ENCODE peak calls at places on chromosomes 3 and 15, in seven cellular contexts. P, U, R, M, N, V and J are unnamed samples.

GRCh38 chr3:39804951-39805350 is 4.5 kb upstream of the MYRIP start:
- DNase-seq in P (no peak), U (no peak), R (no peak), M (no peak), N (no peak), V (no peak), J (no peak)

GRCh38 chr3:192879346-192880031 is 38.2 kb downstream of the MB21D2 start:
- DNase-seq in P (no peak), U (no peak), R (no peak), M (no peak), N (peak; percentile 94), V (no peak), J (no peak)

GRCh38 chr3:58062469-58062868 is 54.2 kb downstream of the FLNB start:
- DNase-seq in P (no peak), U (no peak), R (no peak), M (no peak), N (no peak), V (no peak), J (no peak)

GRCh38 chr15:60804986-60805949 is 326.3 kb upstream of the ICE2 start:
- DNase-seq in P (no peak), U (no peak), R (no peak), M (no peak), N (no peak), V (no peak), J (no peak)

GRCh38 chr3:170528731-170529130 is 57.1 kb downstream of the SLC7A14 start:
- DNase-seq in P (no peak), U (no peak), R (no peak), M (no peak), N (no peak), V (no peak), J (no peak)

GRCh38 chr3:193701896-193702644 is 109.1 kb downstream of the OPA1 start:
- DNase-seq in P (no peak), U (no peak), R (no peak), M (no peak), N (no peak), V (no peak), J (peak; percentile 30)

GRCh38 chr15:42273900-42274692 is 863 bp upstream of the TMEM87A start:
- DNase-seq in P (peak; percentile 83), U (peak; percentile 49), R (no peak), M (peak; percentile 70), N (no peak), V (peak; percentile 82), J (peak; percentile 33)

GRCh38 chr3:102225407-102226132 is 209.2 kb upstream of the ZPLD1 start:
- DNase-seq in P (no peak), U (peak; percentile 18), R (no peak), M (no peak), N (peak; percentile 53), V (no peak), J (peak; percentile 29)

GRCh38 chr3:137792633-137793271 is 28.6 kb downstream of the SOX14 start:
- DNase-seq in P (no peak), U (no peak), R (no peak), M (peak; percentile 62), N (peak; percentile 6), V (no peak), J (peak; percentile 23)

GRCh38 chr3:11582123-11582968 is 61.4 kb downstream of the VGLL4 start:
- DNase-seq in P (no peak), U (peak; percentile 71), R (no peak), M (no peak), N (peak; percentile 80), V (peak; percentile 81), J (no peak)

GRCh38 chr3:11481561-11481960 is 162.2 kb downstream of the VGLL4 start:
- DNase-seq in P (no peak), U (no peak), R (no peak), M (no peak), N (no peak), V (no peak), J (no peak)

GRCh38 chr3:12294885-12295580 is 6.2 kb downstream of the PPARG start:
- DNase-seq in P (no peak), U (no peak), R (no peak), M (no peak), N (no peak), V (no peak), J (no peak)

GRCh38 chr15:39232512-39232911 is 348.4 kb upstream of the THBS1 start:
- DNase-seq in P (no peak), U (no peak), R (no peak), M (no peak), N (no peak), V (no peak), J (no peak)

GRCh38 chr3:72606005-72606800 is 242.0 kb downstream of the SHQ1 start:
- DNase-seq in P (no peak), U (no peak), R (no peak), M (peak; percentile 74), N (no peak), V (no peak), J (no peak)

GRCh38 chr3:156449712-156450574 is 105.0 kb downstream of the SSR3 start:
- DNase-seq in P (no peak), U (peak; percentile 10), R (no peak), M (no peak), N (peak; percentile 32), V (no peak), J (peak; percentile 32)

GRCh38 chr3:34387831-34388564 is 589.6 kb downstream of the PDCD6IP start:
- DNase-seq in P (no peak), U (no peak), R (no peak), M (no peak), N (no peak), V (no peak), J (no peak)

GRCh38 chr3:171616798-171617197 is 156.6 kb upstream of the TNIK start:
- DNase-seq in P (no peak), U (no peak), R (no peak), M (no peak), N (no peak), V (no peak), J (no peak)

GRCh38 chr3:171615742-171616141 is 155.5 kb upstream of the TNIK start:
- DNase-seq in P (no peak), U (no peak), R (no peak), M (no peak), N (no peak), V (no peak), J (no peak)

GRCh38 chr3:171615281-171615680 is 155.1 kb upstream of the TNIK start:
- DNase-seq in P (no peak), U (no peak), R (no peak), M (no peak), N (no peak), V (no peak), J (no peak)

GRCh38 chr3:171614318-171614967 is 154.2 kb upstream of the TNIK start:
- DNase-seq in P (no peak), U (no peak), R (no peak), M (no peak), N (no peak), V (no peak), J (peak; percentile 49)
- TF ChIP-seq CTCF in P (peak; percentile 28), U (no peak), R (peak; percentile 63), M (peak; percentile 42), N (peak; percentile 73), V (no peak), J (peak; percentile 68)

DNA sequence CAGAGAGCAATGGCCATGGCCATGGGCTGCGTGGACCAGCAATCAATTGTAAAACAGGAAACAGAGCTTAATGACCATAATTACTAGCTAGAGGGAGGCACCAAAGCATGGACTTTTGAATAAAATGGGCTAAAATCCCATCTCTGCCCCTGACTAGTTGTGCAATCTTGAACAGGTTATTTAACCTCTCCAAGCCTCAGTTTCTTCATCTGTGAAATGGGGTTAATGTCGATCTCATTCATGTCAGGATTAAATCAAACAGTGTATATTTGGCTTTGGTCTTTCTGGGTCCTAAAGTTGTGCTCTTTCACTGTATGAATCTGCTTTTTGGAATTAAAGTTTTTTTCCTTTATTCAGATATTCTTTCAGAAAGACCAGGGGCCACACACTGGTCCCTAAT is 36.1 kb downstream of the ABTB1 start:
- DNase-seq in P (no peak), U (no peak), R (no peak), M (no peak), N (no peak), V (no peak), J (no peak)
- TF ChIP-seq CTCF in P (no peak), U (no peak), R (no peak), M (no peak), N (no peak), V (no peak), J (no peak)

DNA sequence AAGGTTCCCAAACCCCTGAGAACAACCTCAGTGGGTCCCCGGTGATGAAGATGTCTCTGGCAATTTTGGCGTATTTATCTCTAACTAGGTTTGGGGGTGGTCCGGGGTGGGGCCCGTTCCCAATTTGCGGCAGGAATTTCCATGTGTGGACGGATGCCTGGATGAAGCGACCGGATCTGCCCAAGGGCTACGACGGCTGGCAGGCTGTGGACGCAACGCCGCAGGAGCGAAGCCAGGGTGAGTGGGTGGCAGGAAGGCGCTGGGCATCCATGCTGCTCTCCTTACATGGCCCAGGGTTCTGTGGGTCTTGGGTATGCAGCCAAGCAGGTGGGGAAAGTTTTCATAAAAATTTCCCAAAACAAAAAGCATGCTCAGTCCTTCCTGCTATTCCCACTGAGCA is 29.3 kb downstream of the TGM4 start:
- DNase-seq in P (no peak), U (no peak), R (no peak), M (no peak), N (no peak), V (no peak), J (no peak)
- TF ChIP-seq CTCF in P (no peak), U (no peak), R (no peak), M (no peak), N (no peak), V (no peak), J (no peak)

DNA sequence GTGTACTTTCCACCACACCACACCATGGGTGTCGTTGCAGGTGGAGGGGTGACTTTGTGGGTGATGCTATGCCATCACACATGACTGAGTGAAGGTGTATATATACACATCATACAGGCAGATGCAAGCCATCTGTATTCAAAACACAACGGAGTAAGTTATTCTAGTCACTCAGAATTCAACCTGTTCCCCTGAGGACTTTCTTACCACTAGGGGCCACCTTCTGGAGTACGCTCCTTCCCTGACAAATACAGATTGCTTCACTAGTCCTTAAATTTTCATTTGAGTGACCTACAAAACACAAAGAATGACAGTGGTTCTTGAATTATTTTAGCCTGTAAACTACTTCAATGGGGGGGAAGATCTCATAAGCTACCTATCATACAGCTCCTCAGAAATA is 52.8 kb upstream of the NTRK3 start:
- DNase-seq in P (no peak), U (no peak), R (no peak), M (no peak), N (no peak), V (no peak), J (no peak)
- TF ChIP-seq CTCF in P (no peak), U (no peak), R (peak; percentile 21), M (no peak), N (no peak), V (no peak), J (no peak)

DNA sequence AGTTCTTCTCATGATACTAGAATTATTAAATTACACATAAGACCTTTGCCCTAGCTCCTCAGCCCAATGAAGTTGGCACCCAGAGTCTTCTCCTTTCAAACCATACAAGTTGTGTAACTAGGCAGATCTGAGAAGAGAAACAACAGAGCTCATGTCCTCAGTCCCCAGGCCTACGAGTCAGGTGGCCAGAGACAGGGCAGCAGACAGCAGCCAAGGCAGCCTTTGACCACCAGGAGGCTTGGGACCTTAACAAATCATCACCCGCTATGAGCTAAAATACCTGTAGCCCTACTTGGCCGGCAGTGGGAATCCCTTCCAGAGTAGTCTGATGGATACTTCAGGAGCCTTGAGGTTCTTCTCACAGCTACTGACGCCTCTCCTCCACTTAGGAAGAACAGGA is 18.3 kb downstream of the STIMATE start:
- DNase-seq in P (no peak), U (no peak), R (no peak), M (no peak), N (no peak), V (no peak), J (no peak)
- TF ChIP-seq CTCF in P (no peak), U (no peak), R (no peak), M (no peak), N (peak; percentile 15), V (no peak), J (no peak)

GRCh38 chr3:128572644-128573105 is 77.9 kb downstream of the RPN1 start:
- DNase-seq in P (no peak), U (no peak), R (no peak), M (no peak), N (no peak), V (peak; percentile 26), J (peak; percentile 56)
- TF ChIP-seq CTCF in P (peak; percentile 11), U (no peak), R (peak; percentile 58), M (peak; percentile 30), N (peak; percentile 63), V (no peak), J (peak; percentile 13)